ENCODE peak calls at places on chromosomes 2 and 18, in five cellular contexts. Z, N, A, O and J are unnamed samples.

GRCh38 chr18:13379930-13380665 is 161.5 kb downstream of the LDLRAD4 start:
- DNase-seq in Z (no peak), N (no peak), A (no peak), O (no peak), J (no peak)

GRCh38 chr18:80037869-80038630 is 3.8 kb downstream of the RBFA start:
- DNase-seq in Z (no peak), N (no peak), A (no peak), O (no peak), J (no peak)

GRCh38 chr2:174336403-174337336 is 1.9 kb downstream of the SP9 start:
- DNase-seq in Z (no peak), N (no peak), A (peak), O (peak), J (peak)

GRCh38 chr2:168738057-168738456 is 64.4 kb upstream of the NOSTRIN start:
- DNase-seq in Z (no peak), N (no peak), A (no peak), O (no peak), J (no peak)

GRCh38 chr2:233977296-233977837 is 60.2 kb downstream of the TRPM8 start:
- DNase-seq in Z (no peak), N (no peak), A (no peak), O (no peak), J (no peak)

GRCh38 chr2:98088261-98088660 is 1.3 kb downstream of the VWA3B start:
- DNase-seq in Z (no peak), N (no peak), A (no peak), O (no peak), J (no peak)

GRCh38 chr2:28352104-28352503 is 40.6 kb upstream of the FOSL2 start:
- DNase-seq in Z (no peak), N (no peak), A (no peak), O (no peak), J (no peak)

GRCh38 chr18:75192899-75193298 is 16.0 kb downstream of the PTGR3 start:
- DNase-seq in Z (no peak), N (no peak), A (no peak), O (no peak), J (no peak)

GRCh38 chr18:26190506-26190905 is 35.7 kb upstream of the TAF4B start:
- DNase-seq in Z (no peak), N (peak), A (no peak), O (no peak), J (no peak)

GRCh38 chr2:119659601-119660342 is 19.2 kb upstream of the TMEM177 start:
- DNase-seq in Z (no peak), N (no peak), A (peak), O (peak), J (peak)

GRCh38 chr2:55420901-55421300 is 1.2 kb upstream of the CCDC88A start:
- DNase-seq in Z (no peak), N (no peak), A (no peak), O (no peak), J (no peak)
- TF ChIP-seq ESRRA in Z (no peak), N (no peak), A (no peak), O (no peak), J (no peak)

DNA sequence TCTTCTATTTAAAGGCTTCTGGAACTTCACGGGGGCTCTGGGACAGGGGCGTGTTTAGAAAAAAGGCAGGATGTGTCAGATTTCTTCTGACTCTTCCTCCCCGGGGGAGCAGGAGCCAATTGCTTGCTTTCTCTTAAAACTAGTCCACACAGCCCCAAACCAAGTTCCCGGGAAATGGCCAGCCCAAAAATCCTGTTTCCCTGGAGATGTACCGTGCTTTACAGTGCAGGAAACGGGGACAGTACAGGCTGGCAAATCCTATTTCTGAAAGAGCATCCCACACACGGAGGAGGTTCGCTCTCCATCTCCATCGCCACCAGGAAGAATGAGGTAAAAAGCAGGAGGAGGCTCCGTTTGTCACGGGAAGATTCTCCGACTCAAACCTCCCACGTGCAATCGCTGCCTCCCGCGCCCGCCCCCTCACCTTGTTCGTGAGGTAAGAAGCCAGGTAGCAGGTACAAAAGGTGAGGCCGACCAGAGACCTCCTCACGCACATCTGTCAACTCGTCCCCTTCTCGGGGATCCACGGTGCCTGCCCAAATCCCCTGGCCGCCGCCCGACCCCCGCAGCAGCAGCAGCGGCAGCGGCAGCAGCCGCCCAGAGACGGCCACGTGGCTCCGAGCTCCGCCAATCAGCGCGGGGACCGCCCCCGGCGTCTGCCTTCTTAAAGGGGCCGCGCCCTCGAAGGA is 15.6 kb upstream of the RIOK3 start:
- DNase-seq in Z (peak), N (no peak), A (peak), O (peak), J (peak)
- TF ChIP-seq ESRRA in Z (no peak), N (no peak), A (peak), O (no peak), J (no peak)

GRCh38 chr2:216287251-216287650 is 85.0 kb downstream of the MARCHF4 start:
- DNase-seq in Z (no peak), N (no peak), A (no peak), O (peak), J (no peak)

GRCh38 chr2:216286616-216287231 is 85.6 kb downstream of the MARCHF4 start:
- DNase-seq in Z (no peak), N (no peak), A (peak), O (no peak), J (no peak)

GRCh38 chr2:216283038-216283900 is 89.0 kb downstream of the MARCHF4 start:
- DNase-seq in Z (peak), N (no peak), A (peak), O (peak), J (peak)

GRCh38 chr2:216285641-216286156 is 86.6 kb downstream of the MARCHF4 start:
- DNase-seq in Z (no peak), N (no peak), A (no peak), O (no peak), J (no peak)

GRCh38 chr2:216284708-216285107 is 87.6 kb downstream of the MARCHF4 start:
- DNase-seq in Z (no peak), N (no peak), A (no peak), O (no peak), J (no peak)
- TF ChIP-seq ESRRA in Z (no peak), N (no peak), A (no peak), O (no peak), J (no peak)

GRCh38 chr2:69221960-69222751 is 164.9 kb downstream of the GFPT1 start:
- DNase-seq in Z (no peak), N (no peak), A (no peak), O (no peak), J (no peak)
- TF ChIP-seq ESRRA in Z (no peak), N (no peak), A (no peak), O (no peak), J (no peak)

GRCh38 chr2:240463274-240463865 is 27.9 kb downstream of the GPC1 start:
- DNase-seq in Z (no peak), N (no peak), A (no peak), O (no peak), J (no peak)

GRCh38 chr2:240465765-240466578 is 30.5 kb downstream of the GPC1 start:
- DNase-seq in Z (no peak), N (no peak), A (no peak), O (no peak), J (no peak)

GRCh38 chr2:240465268-240465764 is 29.9 kb downstream of the GPC1 start:
- DNase-seq in Z (no peak), N (no peak), A (no peak), O (no peak), J (peak)

GRCh38 chr2:240463866-240464481 is 28.5 kb downstream of the GPC1 start:
- DNase-seq in Z (no peak), N (no peak), A (no peak), O (no peak), J (no peak)

DNA sequence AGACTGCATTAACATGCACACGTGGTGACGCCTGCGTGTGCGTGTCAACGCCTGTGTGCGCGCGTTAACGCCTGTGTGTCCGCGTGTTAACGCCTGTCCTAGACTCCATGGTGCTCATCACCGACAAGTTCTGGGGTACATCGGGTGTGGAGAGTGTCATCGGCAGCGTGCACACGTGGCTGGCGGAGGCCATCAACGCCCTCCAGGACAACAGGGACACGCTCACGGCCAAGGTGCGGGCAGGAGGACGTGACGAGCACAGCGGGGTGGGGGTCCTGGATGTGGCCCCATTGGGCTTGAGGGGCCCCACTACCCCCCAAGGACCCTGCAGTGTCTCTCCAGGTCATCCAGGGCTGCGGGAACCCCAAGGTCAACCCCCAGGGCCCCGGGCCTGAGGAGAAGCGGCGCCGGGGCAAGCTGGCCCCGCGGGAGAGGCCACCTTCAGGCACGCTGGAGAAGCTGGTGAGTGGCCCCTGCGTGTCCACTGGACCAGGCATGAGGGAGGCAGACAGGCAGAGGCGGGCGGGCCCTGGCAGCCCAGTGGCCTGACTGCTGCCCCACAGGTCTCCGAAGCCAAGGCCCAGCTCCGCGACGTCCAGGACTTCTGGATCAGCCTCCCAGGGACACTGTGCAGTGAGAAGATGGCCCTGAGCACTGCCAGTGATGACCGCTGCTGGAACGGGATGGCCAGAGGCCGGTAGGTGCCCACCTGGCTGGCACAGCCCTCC is 29.2 kb downstream of the GPC1 start:
- DNase-seq in Z (no peak), N (no peak), A (no peak), O (no peak), J (peak)
- TF ChIP-seq ESRRA in Z (no peak), N (no peak), A (no peak), O (no peak), J (no peak)